ENCODE peak calls at places on chromosomes 2 and 18, in ten cellular contexts. W is transverse colon, K is stomach, C is GM12878, J is HCT116, S is HL-60, B is HepG2, O is K562, T is prostate gland, R is vagina. E is an unnamed sample.

GRCh38 chr18:54626779-54627178 is 35.7 kb downstream of the DYNAP start:
- DNase-seq in O (no peak), B (no peak), C (no peak), K (no peak), S (no peak), T (no peak), R (no peak), W (no peak), J (no peak), E (no peak)

GRCh38 chr2:3251974-3252373 is 125.6 kb downstream of the EIPR1 start:
- DNase-seq in J (no peak), K (no peak), W (no peak), C (no peak), R (no peak), O (no peak), S (no peak), B (no peak), T (no peak), E (no peak)

GRCh38 chr2:165905854-165906253 is 47.7 kb downstream of the TTC21B start:
- DNase-seq in K (no peak), S (no peak), O (no peak), R (no peak), C (no peak), T (no peak), J (no peak), B (no peak), W (no peak), E (no peak)

GRCh38 chr2:8548065-8548870 is 133.6 kb upstream of the ID2 start:
- DNase-seq in J (no peak), B (no peak), K (peak; percentile 23), C (no peak), R (no peak), W (peak; percentile 3), S (no peak), O (no peak), T (no peak), E (peak; percentile 62)

GRCh38 chr2:105812180-105813044 is 67.7 kb downstream of the NCK2 start:
- DNase-seq in O (no peak), B (peak; percentile 60), C (no peak), K (no peak), T (no peak), J (no peak), W (no peak), R (no peak), S (no peak), E (no peak)

GRCh38 chr2:238287702-238288649 is at the start of gene PER2:
- DNase-seq in B (peak; percentile 84), S (peak; percentile 75), J (peak; percentile 43), W (peak; percentile 70), K (peak; percentile 63), T (peak; percentile 45), O (peak; percentile 45), C (no peak), R (no peak), E (peak; percentile 94)

GRCh38 chr2:222459983-222460382 is 35.6 kb downstream of the SGPP2 start:
- DNase-seq in R (peak; percentile 74), O (no peak), W (no peak), C (no peak), J (no peak), T (no peak), B (no peak), S (no peak), K (no peak), E (no peak)

GRCh38 chr2:143616452-143616851 is 487.2 kb downstream of the ARHGAP15 start:
- DNase-seq in R (no peak), C (no peak), W (no peak), B (no peak), J (no peak), K (no peak), T (no peak), S (no peak), O (no peak), E (no peak)

GRCh38 chr2:98234763-98235162 is 111.5 kb upstream of the CNGA3 start:
- DNase-seq in R (no peak), S (no peak), T (no peak), K (no peak), W (no peak), J (no peak), B (no peak), C (no peak), O (no peak), E (no peak)

GRCh38 chr2:66437055-66437454 is 2.1 kb downstream of the MEIS1 start:
- DNase-seq in C (no peak), J (no peak), R (no peak), T (no peak), W (no peak), K (no peak), S (no peak), B (no peak), O (no peak), E (no peak)

GRCh38 chr2:66436546-66436945 is 1.6 kb downstream of the MEIS1 start:
- DNase-seq in C (no peak), W (no peak), R (no peak), S (no peak), T (no peak), O (no peak), B (no peak), K (no peak), J (no peak), E (no peak)

GRCh38 chr2:66435963-66436362 is 1.0 kb downstream of the MEIS1 start:
- DNase-seq in C (no peak), O (no peak), R (no peak), S (no peak), K (no peak), T (no peak), W (no peak), B (no peak), J (no peak), E (no peak)

GRCh38 chr2:66438498-66439290 is 3.8 kb downstream of the MEIS1 start:
- DNase-seq in J (no peak), R (no peak), W (no peak), C (no peak), T (no peak), O (no peak), K (no peak), B (no peak), S (no peak), E (no peak)

GRCh38 chr2:66437601-66438497 is 2.9 kb downstream of the MEIS1 start:
- DNase-seq in W (no peak), T (no peak), B (no peak), R (no peak), K (no peak), C (no peak), O (no peak), J (no peak), S (no peak), E (no peak)
- TF ChIP-seq POLR2AphosphoS5 in W (no peak), T (no peak), B (no peak), R (peak; percentile 59), K (no peak), C (no peak), O (no peak), J (no peak), S (no peak), E (no peak)

GRCh38 chr2:226847511-226847910 is 11.7 kb downstream of the RHBDD1 start:
- DNase-seq in O (no peak), B (no peak), T (no peak), S (no peak), R (no peak), J (no peak), W (no peak), K (no peak), C (no peak), E (no peak)
- H3K27ac ChIP-seq in O (no peak overlapping the region), B (no peak overlapping the region), T (no peak overlapping the region), S (no peak overlapping the region), R (no peak overlapping the region), J (no peak overlapping the region), W (no peak overlapping the region), K (no peak overlapping the region), C (no peak overlapping the region), E (no peak overlapping the region)

DNA sequence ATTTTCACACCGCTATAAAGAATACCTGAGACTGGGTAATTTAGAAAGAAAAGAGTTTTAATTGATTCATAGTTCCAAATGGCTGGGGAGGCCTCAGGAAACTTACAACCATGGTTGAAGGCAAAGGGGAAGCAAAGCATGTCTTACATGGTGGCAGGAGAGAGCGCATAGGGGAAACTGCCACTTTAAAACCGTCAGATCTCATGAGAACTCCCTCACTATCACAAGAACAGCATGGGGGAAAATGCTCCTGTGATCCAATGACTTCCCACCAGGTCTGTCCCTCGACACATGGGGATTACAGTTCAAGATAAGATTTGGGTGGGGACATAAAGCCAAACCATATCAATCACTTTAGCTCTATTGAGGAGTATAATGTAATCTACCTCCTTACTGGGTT is 53.5 kb downstream of the ABCB11 start:
- DNase-seq in W (no peak), S (no peak), B (no peak), T (no peak), J (no peak), R (no peak), C (no peak), O (no peak), K (no peak), E (no peak)
- TF ChIP-seq POLR2AphosphoS5 in W (no peak), S (no peak), B (no peak), T (no peak), J (no peak), R (no peak), C (no peak), O (no peak), K (no peak), E (no peak)

DNA sequence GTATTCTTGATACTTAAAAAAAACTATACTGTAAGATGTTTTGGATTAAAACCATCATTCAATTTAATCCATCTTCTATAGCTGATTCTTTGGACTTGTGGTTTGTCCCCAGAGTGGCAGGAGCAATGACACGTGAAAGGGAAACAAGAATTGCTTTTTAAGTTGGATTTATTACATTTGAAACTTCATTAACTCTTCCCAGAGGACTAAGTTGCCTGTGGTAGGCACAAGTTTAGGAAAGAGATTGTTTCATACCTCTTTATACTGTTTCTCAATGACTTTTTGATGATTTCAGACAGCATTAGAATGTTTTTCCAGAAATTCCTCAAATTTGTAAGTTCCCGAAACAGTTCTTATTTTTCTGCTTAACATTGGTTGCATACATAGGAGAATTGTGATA is 41.3 kb downstream of the ACVR2A start:
- DNase-seq in O (no peak), K (no peak), B (no peak), T (no peak), S (no peak), R (no peak), C (no peak), W (no peak), J (no peak), E (no peak)
- H3K27ac ChIP-seq in O (no peak overlapping the region), K (no peak overlapping the region), B (no peak overlapping the region), T (no peak overlapping the region), S (no peak overlapping the region), R (no peak overlapping the region), C (no peak overlapping the region), W (no peak overlapping the region), J (no peak overlapping the region), E (no peak overlapping the region)

GRCh38 chr18:62881509-62882016 is 166.2 kb downstream of the PHLPP1 start:
- DNase-seq in R (no peak), S (no peak), O (no peak), T (no peak), B (no peak), J (peak; percentile 79), C (no peak), K (no peak), W (no peak), E (no peak)
- TF ChIP-seq POLR2AphosphoS5 in R (no peak), S (no peak), O (no peak), T (no peak), B (no peak), J (peak; percentile 39), C (no peak), K (peak; percentile 34), W (no peak), E (no peak)